ENCODE peak calls at places on chromosomes 2 and 18, in eight cellular contexts. D is activated CD4-positive, alpha-beta memory T cell treated with anti-CD3 and anti-CD28 coated beads for 36 hours; G is fibroblast of lung; K is left cardiac atrium; B is NCI-H1048; J is left ventricle myocardium inferior; H is nucleus accumbens; R is stimulated activated CD4-positive, alpha-beta T cell treated with anti-CD3 and anti-CD28 coated beads, Interleukin-15, amount 100 ng/mL, for 1 hour. I is an unnamed sample.

GRCh38 chr2:239034561-239035341 is 186.9 kb downstream of the TWIST2 start:
- DNase-seq in D (no peak), G (no peak), K (no peak), B (no peak), J (no peak), H (no peak), R (no peak), I (peak; percentile 47)

GRCh38 chr2:239466755-239467271 is 66.0 kb upstream of the HDAC4 start:
- DNase-seq in D (no peak), G (no peak), K (peak; percentile 12), B (no peak), J (no peak), H (no peak), R (no peak), I (peak; percentile 33)

GRCh38 chr2:214706986-214707385 is 102.5 kb downstream of the BARD1 start:
- DNase-seq in D (no peak), G (peak; percentile 58), K (no peak), B (no peak), J (no peak), H (no peak), R (no peak), I (no peak)

GRCh38 chr2:202317080-202317859 is 51.7 kb downstream of the NOP58 start:
- DNase-seq in D (no peak), G (peak; percentile 86), K (peak; percentile 68), B (no peak), J (peak; percentile 36), H (no peak), R (no peak), I (no peak)

GRCh38 chr2:113219889-113220641 is 46.3 kb downstream of the PSD4 start:
- DNase-seq in D (no peak), G (peak; percentile 71), K (peak; percentile 64), B (no peak), J (peak; percentile 51), H (no peak), R (no peak), I (peak; percentile 74)

GRCh38 chr2:219056896-219057708 is 3.6 kb downstream of the IHH start:
- DNase-seq in D (no peak), G (no peak), K (no peak), B (no peak), J (no peak), H (no peak), R (no peak), I (no peak)

GRCh38 chr2:215750763-215751162 is 262.6 kb downstream of the MREG start:
- DNase-seq in D (no peak), G (no peak), K (no peak), B (no peak), J (no peak), H (no peak), R (no peak), I (no peak)

GRCh38 chr2:17272649-17273048 is 245.6 kb downstream of the RAD51AP2 start:
- DNase-seq in D (no peak), G (no peak), K (no peak), B (no peak), J (no peak), H (no peak), R (no peak), I (no peak)

GRCh38 chr18:78739843-78740677 is 239.6 kb upstream of the SALL3 start:
- DNase-seq in D (no peak), G (no peak), K (no peak), B (no peak), J (no peak), H (no peak), R (no peak), I (peak; percentile 37)

GRCh38 chr2:100952512-100952911 is 49.6 kb upstream of the RPL31 start:
- DNase-seq in D (no peak), G (no peak), K (no peak), B (no peak), J (no peak), H (no peak), R (no peak), I (no peak)

GRCh38 chr2:172836386-172837200 is 100.9 kb downstream of the RAPGEF4 start:
- DNase-seq in D (no peak), G (no peak), K (peak; percentile 37), B (no peak), J (no peak), H (no peak), R (no peak), I (no peak)

GRCh38 chr2:46872876-46873631 is 42.6 kb downstream of the MCFD2 start:
- DNase-seq in D (no peak), G (peak; percentile 42), K (no peak), B (no peak), J (no peak), H (no peak), R (no peak), I (no peak)

GRCh38 chr2:205107810-205108209 is 562.5 kb downstream of the PARD3B start:
- DNase-seq in D (no peak), G (no peak), K (no peak), B (no peak), J (no peak), H (no peak), R (no peak), I (no peak)

GRCh38 chr2:205218056-205218455 is 464.2 kb upstream of the NRP2 start:
- DNase-seq in D (no peak), G (peak; percentile 59), K (no peak), B (no peak), J (no peak), H (no peak), R (no peak), I (no peak)

GRCh38 chr2:203853722-203854121 is 13.8 kb upstream of the CTLA4 start:
- DNase-seq in D (no peak), G (no peak), K (no peak), B (no peak), J (no peak), H (no peak), R (no peak), I (no peak)

GRCh38 chr2:60834270-60834717 is 47.1 kb upstream of the REL start:
- DNase-seq in D (no peak), G (no peak), K (no peak), B (no peak), J (no peak), H (no peak), R (no peak), I (no peak)

GRCh38 chr2:20106746-20107145 is 55.3 kb upstream of the LAPTM4A start:
- DNase-seq in D (peak; percentile 40), G (peak; percentile 36), K (peak; percentile 44), B (no peak), J (peak; percentile 42), H (no peak), R (no peak), I (no peak)

GRCh38 chr2:201363857-201364560 is 6.9 kb upstream of the FLACC1 start:
- DNase-seq in D (peak; percentile 32), G (peak; percentile 73), K (no peak), B (no peak), J (no peak), H (no peak), R (no peak), I (no peak)

GRCh38 chr2:99430614-99431258 is 59.1 kb downstream of the REV1 start:
- DNase-seq in D (no peak), G (peak; percentile 92), K (no peak), B (no peak), J (no peak), H (no peak), R (no peak), I (no peak)

GRCh38 chr2:15050483-15050882 is 418.0 kb downstream of the LRATD1 start:
- DNase-seq in D (no peak), G (peak; percentile 63), K (no peak), B (no peak), J (no peak), H (no peak), R (no peak), I (no peak)

GRCh38 chr18:26327062-26327461 is 100.8 kb downstream of the TAF4B start:
- DNase-seq in D (no peak), G (no peak), K (no peak), B (no peak), J (no peak), H (no peak), R (no peak), I (no peak)

GRCh38 chr2:225074366-225074765 is 32.1 kb upstream of the DOCK10 start:
- DNase-seq in D (no peak), G (peak; percentile 54), K (no peak), B (no peak), J (no peak), H (no peak), R (no peak), I (no peak)